ENCODE peak calls at places on chromosome 18, in four cellular contexts. L is HepG2, R is K562, I is A549. U is an unnamed sample.

GRCh38 chr18:76968073-76968472 is 145.7 kb downstream of the ZNF236 start:
- DNase-seq in R (no peak), L (no peak), I (no peak), U (peak; percentile 79)

GRCh38 chr18:63613420-63613819 is 26.3 kb downstream of the SERPINB13 start:
- DNase-seq in R (no peak), I (no peak), L (no peak), U (no peak)

GRCh38 chr18:73793386-73793785 is 354.2 kb downstream of the FBXO15 start:
- DNase-seq in R (no peak), I (no peak), L (no peak), U (no peak)

GRCh38 chr18:57806891-57807280 is 3.8 kb upstream of the ATP8B1 start:
- DNase-seq in R (no peak), L (no peak), I (peak; percentile 63), U (no peak)

GRCh38 chr18:33146009-33146408 is 294.5 kb downstream of the CCDC178 start:
- DNase-seq in I (no peak), L (no peak), R (no peak), U (no peak)

GRCh38 chr18:23365602-23366001 is 87.5 kb upstream of the RIOK3 start:
- DNase-seq in R (no peak), L (no peak), I (no peak), U (no peak)

GRCh38 chr18:48749768-48750167 is 201.0 kb downstream of the SMAD7 start:
- DNase-seq in I (no peak), R (no peak), L (no peak), U (no peak)

GRCh38 chr18:80159713-80160636 is 50.9 kb downstream of the ADNP2 start:
- DNase-seq in R (no peak), I (no peak), L (no peak), U (peak; percentile 43)

DNA sequence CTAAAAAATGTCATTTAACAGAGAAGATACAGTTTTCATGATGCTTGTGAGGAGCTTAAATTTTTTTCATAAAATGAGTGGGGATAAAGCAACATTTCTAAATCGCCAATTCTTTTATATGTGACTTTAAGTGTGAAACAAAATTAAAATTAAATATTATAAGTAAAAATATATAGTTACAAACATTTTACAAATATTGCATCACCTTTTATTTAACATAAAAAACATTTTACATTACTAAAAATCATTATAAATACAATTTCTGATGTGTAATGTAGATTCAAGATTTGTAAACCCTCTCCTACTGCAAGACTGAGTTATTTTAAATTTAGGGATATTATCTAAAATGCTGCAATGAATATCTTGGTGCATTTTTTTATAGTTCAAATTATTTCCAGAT is 44.4 kb upstream of the GATA6 start:
- DNase-seq in I (no peak), L (no peak), R (no peak), U (no peak)
- TF ChIP-seq HMGXB4 in I (no peak), L (no peak), R (no peak), U (no peak)

GRCh38 chr18:74819433-74820059 is 221.9 kb downstream of the ZNF407 start:
- DNase-seq in R (peak; percentile 36), L (peak; percentile 19), I (peak; percentile 14), U (peak; percentile 76)
- TF ChIP-seq HMGXB4 in R (no peak), L (no peak), I (no peak), U (no peak)

GRCh38 chr18:9647496-9648323 is 33.4 kb upstream of the PPP4R1 start:
- DNase-seq in L (peak; percentile 54), R (no peak), I (peak; percentile 79), U (no peak)
- TF ChIP-seq HMGXB4 in L (no peak), R (no peak), I (no peak), U (no peak)

GRCh38 chr18:5619381-5619780 is 75.6 kb upstream of the EPB41L3 start:
- DNase-seq in L (no peak), R (no peak), I (no peak), U (no peak)
- TF ChIP-seq HMGXB4 in L (no peak), R (no peak), I (no peak), U (no peak)